ENCODE peak calls at places on chromosome 2, in four cellular contexts. J is Calu3, D is B cell, F is hepatocyte. G is an unnamed sample.

GRCh38 chr2:78941751-78942150 is 83.8 kb upstream of the REG3G start:
- DNase-seq in D (no peak), J (no peak), F (no peak), G (peak)

GRCh38 chr2:110978871-110979833 is 141.6 kb upstream of the BCL2L11 start:
- DNase-seq in J (no peak), D (no peak), F (no peak), G (no peak)

GRCh38 chr2:8849322-8849721 is 11.9 kb upstream of the KIDINS220 start:
- DNase-seq in F (no peak), J (no peak), D (no peak), G (peak)

GRCh38 chr2:8121826-8122505 is 559.9 kb upstream of the ID2 start:
- DNase-seq in D (no peak), J (no peak), F (no peak), G (peak)

GRCh38 chr2:149068996-149069888 is 30.7 kb downstream of the LYPD6B start:
- DNase-seq in J (no peak), F (no peak), D (no peak), G (peak)

GRCh38 chr2:215332876-215333600 is 21.2 kb downstream of the ATIC start:
- DNase-seq in J (no peak), D (peak), F (peak), G (no peak)

GRCh38 chr2:216556202-216556601 is 57.6 kb downstream of the RPL37A start:
- DNase-seq in J (no peak), D (no peak), F (no peak), G (no peak)

GRCh38 chr2:240454031-240454901 is 18.8 kb downstream of the GPC1 start:
- DNase-seq in F (no peak), D (no peak), J (no peak), G (no peak)

GRCh38 chr2:219522111-219523030 is 8.1 kb downstream of the ASIC4 start:
- DNase-seq in J (no peak), D (no peak), F (peak), G (peak)

GRCh38 chr2:238257786-238258700 is 18.2 kb upstream of the HES6 start:
- DNase-seq in F (no peak), D (no peak), J (no peak), G (no peak)

GRCh38 chr2:23380562-23381065 is 4.4 kb upstream of the KLHL29 start:
- DNase-seq in J (peak), D (peak), F (no peak), G (peak)

GRCh38 chr2:144501118-144501517 is 18.8 kb downstream of the ZEB2 start:
- DNase-seq in J (no peak), D (no peak), F (no peak), G (peak)

GRCh38 chr2:227414846-227415245 is 27.1 kb upstream of the SCYGR1 start:
- DNase-seq in J (no peak), F (no peak), D (no peak), G (peak)

GRCh38 chr2:13056259-13056843 is 339.6 kb downstream of the TRIB2 start:
- DNase-seq in D (no peak), J (peak), F (peak), G (peak)
- TF ChIP-seq CTCF in D (peak), J (peak), F (peak), G (peak)

DNA sequence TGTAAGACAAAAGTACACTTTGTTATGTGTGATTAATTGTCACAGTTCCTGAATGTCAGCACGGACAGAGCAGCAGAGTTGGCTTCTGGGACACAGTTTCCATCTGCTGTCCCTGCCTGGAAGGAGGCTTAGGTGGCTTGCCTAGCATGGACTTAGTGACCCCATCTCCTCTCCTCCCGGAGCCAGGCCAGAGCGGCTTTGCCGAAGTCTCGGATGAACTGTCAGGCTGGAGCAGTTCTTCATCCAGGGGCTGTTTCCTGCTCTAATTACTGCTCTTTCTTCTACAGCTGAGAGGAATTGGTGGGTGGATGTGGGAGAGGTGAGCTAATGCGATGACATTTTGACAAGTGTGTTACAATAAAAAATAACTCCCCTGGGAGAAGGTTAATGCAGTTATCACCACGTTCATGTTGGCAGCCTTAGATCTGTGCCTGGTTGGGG is 102.0 kb downstream of the SH3RF3 start:
- DNase-seq in D (no peak), F (no peak), J (no peak), G (no peak)
- TF ChIP-seq CTCF in D (no peak), F (no peak), J (no peak), G (no peak)

DNA sequence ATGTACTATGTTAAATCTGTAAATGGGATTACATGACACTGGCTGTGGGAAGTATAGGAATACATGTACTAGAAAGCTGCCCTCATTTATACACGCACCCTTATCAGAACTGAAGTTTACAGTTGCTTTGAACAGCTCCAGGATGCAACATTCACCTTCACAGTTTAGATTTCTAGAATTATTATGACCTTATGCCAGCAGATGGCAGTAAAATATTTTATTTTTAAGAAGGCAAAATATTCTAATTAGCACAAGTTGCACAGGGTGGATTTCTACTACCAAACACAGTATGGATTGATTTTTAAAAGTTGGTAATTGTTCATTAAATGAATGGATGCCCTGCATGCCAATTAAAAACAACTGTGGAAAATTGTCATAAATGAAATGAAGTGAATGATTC is 670.4 kb downstream of the KCNJ3 start:
- DNase-seq in F (peak), J (no peak), D (no peak), G (peak)
- TF ChIP-seq CTCF in F (peak), J (no peak), D (peak), G (no peak)

GRCh38 chr2:208146006-208146405 is at the start of gene CRYGB:
- DNase-seq in D (no peak), F (no peak), J (no peak), G (no peak)

GRCh38 chr2:208148803-208149202 is 2.8 kb upstream of the CRYGB start:
- DNase-seq in J (no peak), D (no peak), F (no peak), G (no peak)

GRCh38 chr2:208147759-208148158 is 1.8 kb upstream of the CRYGB start:
- DNase-seq in J (no peak), D (no peak), F (no peak), G (no peak)

GRCh38 chr2:208150094-208150493 is 4.1 kb upstream of the CRYGB start:
- DNase-seq in J (no peak), D (no peak), F (no peak), G (no peak)

GRCh38 chr2:208147008-208147407 is 1.1 kb upstream of the CRYGB start:
- DNase-seq in F (no peak), D (no peak), J (no peak), G (no peak)
- TF ChIP-seq CTCF in F (no peak), D (no peak), J (no peak), G (no peak)

GRCh38 chr2:84870306-84870705 is 10.6 kb downstream of the TRABD2A start:
- DNase-seq in D (peak), J (no peak), F (no peak), G (no peak)
- TF ChIP-seq CTCF in D (no peak), J (no peak), F (no peak), G (no peak)

G was measured in cardiac fibroblast.